ENCODE peak calls at places on chromosomes 11 and 22, in seven cellular contexts. One of them, this sample, is unnamed.

GRCh38 chr22:44299124-44299523 is 13.6 kb downstream of the SHISAL1 start:
- DNase-seq in G401: no peak
- DNase-seq in GM12865: no peak
- DNase-seq in nucleus accumbens: no peak
- DNase-seq in amygdala: no peak
- DNase-seq in OCI-M1: no peak
- DNase-seq in activated naive CD4-positive, alpha-beta T cell treated with anti-CD3 and anti-CD28 coated beads, Interleukin-2, amount 50 U/mL, for 16 hours: no peak
- DNase-seq in this sample: no peak

GRCh38 chr11:74952752-74953151 is 3.7 kb downstream of the SPCS2 start:
- DNase-seq in OCI-M1: no peak
- DNase-seq in activated naive CD4-positive, alpha-beta T cell treated with anti-CD3 and anti-CD28 coated beads, Interleukin-2, amount 50 U/mL, for 16 hours: no peak
- DNase-seq in G401: no peak
- DNase-seq in nucleus accumbens: no peak
- DNase-seq in amygdala: no peak
- DNase-seq in GM12865: no peak
- DNase-seq in this sample: no peak

GRCh38 chr22:45154383-45154782 is 9.3 kb upstream of the NUP50 start:
- DNase-seq in amygdala: no peak
- DNase-seq in nucleus accumbens: no peak
- DNase-seq in GM12865: no peak
- DNase-seq in G401: no peak
- DNase-seq in OCI-M1: no peak
- DNase-seq in activated naive CD4-positive, alpha-beta T cell treated with anti-CD3 and anti-CD28 coated beads, Interleukin-2, amount 50 U/mL, for 16 hours: no peak
- DNase-seq in this sample: no peak

GRCh38 chr11:17838102-17838501 is 103.5 kb downstream of the KCNC1 start:
- DNase-seq in nucleus accumbens: no peak
- DNase-seq in GM12865: no peak
- DNase-seq in amygdala: no peak
- DNase-seq in G401: no peak
- DNase-seq in activated naive CD4-positive, alpha-beta T cell treated with anti-CD3 and anti-CD28 coated beads, Interleukin-2, amount 50 U/mL, for 16 hours: no peak
- DNase-seq in OCI-M1: no peak
- DNase-seq in this sample: no peak

GRCh38 chr11:79352304-79352703 is 88.5 kb downstream of the TENM4 start:
- DNase-seq in G401: no peak
- DNase-seq in amygdala: no peak
- DNase-seq in GM12865: no peak
- DNase-seq in OCI-M1: no peak
- DNase-seq in nucleus accumbens: no peak
- DNase-seq in activated naive CD4-positive, alpha-beta T cell treated with anti-CD3 and anti-CD28 coated beads, Interleukin-2, amount 50 U/mL, for 16 hours: no peak
- DNase-seq in this sample: no peak

GRCh38 chr11:64745219-64745522 is 1.2 kb upstream of the RASGRP2 start:
- DNase-seq in activated naive CD4-positive, alpha-beta T cell treated with anti-CD3 and anti-CD28 coated beads, Interleukin-2, amount 50 U/mL, for 16 hours: peak; percentile 55
- DNase-seq in OCI-M1: peak; percentile 78
- DNase-seq in G401: peak; percentile 12
- DNase-seq in nucleus accumbens: peak; percentile 30
- DNase-seq in GM12865: peak; percentile 82
- DNase-seq in amygdala: no peak
- DNase-seq in this sample: peak; percentile 74

GRCh38 chr11:78795862-78796261 is 221.2 kb upstream of the NARS2 start:
- DNase-seq in amygdala: no peak
- DNase-seq in GM12865: no peak
- DNase-seq in G401: no peak
- DNase-seq in nucleus accumbens: no peak
- DNase-seq in OCI-M1: no peak
- DNase-seq in activated naive CD4-positive, alpha-beta T cell treated with anti-CD3 and anti-CD28 coated beads, Interleukin-2, amount 50 U/mL, for 16 hours: no peak
- DNase-seq in this sample: no peak

GRCh38 chr11:24093410-24093809 is 403.4 kb upstream of the LUZP2 start:
- DNase-seq in G401: peak; percentile 36
- DNase-seq in amygdala: no peak
- DNase-seq in activated naive CD4-positive, alpha-beta T cell treated with anti-CD3 and anti-CD28 coated beads, Interleukin-2, amount 50 U/mL, for 16 hours: no peak
- DNase-seq in GM12865: no peak
- DNase-seq in OCI-M1: no peak
- DNase-seq in nucleus accumbens: no peak
- DNase-seq in this sample: no peak

GRCh38 chr22:24176630-24177029 is 4.7 kb upstream of the SUSD2 start:
- DNase-seq in nucleus accumbens: no peak
- DNase-seq in OCI-M1: no peak
- DNase-seq in G401: no peak
- DNase-seq in GM12865: no peak
- DNase-seq in amygdala: no peak
- DNase-seq in activated naive CD4-positive, alpha-beta T cell treated with anti-CD3 and anti-CD28 coated beads, Interleukin-2, amount 50 U/mL, for 16 hours: no peak
- DNase-seq in this sample: no peak

GRCh38 chr11:74936087-74936486 is 12.8 kb downstream of the XRRA1 start:
- DNase-seq in OCI-M1: no peak
- DNase-seq in nucleus accumbens: no peak
- DNase-seq in activated naive CD4-positive, alpha-beta T cell treated with anti-CD3 and anti-CD28 coated beads, Interleukin-2, amount 50 U/mL, for 16 hours: no peak
- DNase-seq in G401: no peak
- DNase-seq in GM12865: peak; percentile 45
- DNase-seq in amygdala: no peak
- DNase-seq in this sample: no peak

GRCh38 chr11:1298695-1299492 is 10.5 kb downstream of the TOLLIP start:
- DNase-seq in nucleus accumbens: peak; percentile 74
- DNase-seq in activated naive CD4-positive, alpha-beta T cell treated with anti-CD3 and anti-CD28 coated beads, Interleukin-2, amount 50 U/mL, for 16 hours: no peak
- DNase-seq in OCI-M1: peak; percentile 3
- DNase-seq in G401: peak; percentile 95
- DNase-seq in GM12865: no peak
- DNase-seq in amygdala: no peak
- DNase-seq in this sample: no peak

GRCh38 chr11:64164392-64165312 is 1.3 kb downstream of the MACROD1 start:
- DNase-seq in nucleus accumbens: no peak
- DNase-seq in activated naive CD4-positive, alpha-beta T cell treated with anti-CD3 and anti-CD28 coated beads, Interleukin-2, amount 50 U/mL, for 16 hours: no peak
- DNase-seq in G401: peak; percentile 26
- DNase-seq in GM12865: no peak
- DNase-seq in OCI-M1: peak; percentile 31
- DNase-seq in amygdala: no peak
- DNase-seq in this sample: no peak

GRCh38 chr22:44937216-44937615 is 72.6 kb downstream of the PHF21B start:
- DNase-seq in activated naive CD4-positive, alpha-beta T cell treated with anti-CD3 and anti-CD28 coated beads, Interleukin-2, amount 50 U/mL, for 16 hours: no peak
- DNase-seq in OCI-M1: no peak
- DNase-seq in amygdala: no peak
- DNase-seq in GM12865: no peak
- DNase-seq in nucleus accumbens: no peak
- DNase-seq in G401: no peak
- DNase-seq in this sample: no peak

GRCh38 chr22:26663374-26663923 is 6.1 kb downstream of the MIAT start:
- DNase-seq in activated naive CD4-positive, alpha-beta T cell treated with anti-CD3 and anti-CD28 coated beads, Interleukin-2, amount 50 U/mL, for 16 hours: no peak
- DNase-seq in GM12865: no peak
- DNase-seq in G401: no peak
- DNase-seq in OCI-M1: no peak
- DNase-seq in nucleus accumbens: no peak
- DNase-seq in amygdala: no peak
- DNase-seq in this sample: no peak

GRCh38 chr11:69383372-69383771 is 89.4 kb downstream of the MYEOV start:
- DNase-seq in GM12865: no peak
- DNase-seq in G401: no peak
- DNase-seq in activated naive CD4-positive, alpha-beta T cell treated with anti-CD3 and anti-CD28 coated beads, Interleukin-2, amount 50 U/mL, for 16 hours: no peak
- DNase-seq in OCI-M1: no peak
- DNase-seq in amygdala: no peak
- DNase-seq in nucleus accumbens: no peak
- DNase-seq in this sample: no peak

GRCh38 chr22:22983123-22983522 is 87.2 kb upstream of the GNAZ start:
- DNase-seq in G401: no peak
- DNase-seq in nucleus accumbens: no peak
- DNase-seq in amygdala: no peak
- DNase-seq in activated naive CD4-positive, alpha-beta T cell treated with anti-CD3 and anti-CD28 coated beads, Interleukin-2, amount 50 U/mL, for 16 hours: no peak
- DNase-seq in OCI-M1: no peak
- DNase-seq in GM12865: no peak
- DNase-seq in this sample: no peak

This sample was measured in GM10248.